ENCODE peak calls at places on chromosomes 2 and 18, in eight cellular contexts. One of them, this sample, is unnamed.

GRCh38 chr18:62279561-62279960 is 45.5 kb upstream of the TNFRSF11A start:
- DNase-seq in AG04450: no peak
- DNase-seq in psoas muscle: no peak
- DNase-seq in nephron progenitor cell: no peak
- DNase-seq in right lobe of liver: no peak
- DNase-seq in spleen: no peak
- DNase-seq in coronary artery: no peak
- DNase-seq in Panc1: no peak
- DNase-seq in this sample: no peak

GRCh38 chr2:29573147-29573546 is 348.2 kb downstream of the ALK start:
- DNase-seq in AG04450: no peak
- DNase-seq in psoas muscle: no peak
- DNase-seq in nephron progenitor cell: no peak
- DNase-seq in right lobe of liver: no peak
- DNase-seq in spleen: no peak
- DNase-seq in coronary artery: no peak
- DNase-seq in Panc1: no peak
- DNase-seq in this sample: no peak

GRCh38 chr2:175837046-175837445 is 165.0 kb downstream of the LNPK start:
- DNase-seq in AG04450: peak; percentile 77
- DNase-seq in psoas muscle: no peak
- DNase-seq in nephron progenitor cell: no peak
- DNase-seq in right lobe of liver: no peak
- DNase-seq in spleen: no peak
- DNase-seq in coronary artery: no peak
- DNase-seq in Panc1: no peak
- DNase-seq in this sample: no peak

GRCh38 chr2:81050580-81050979 is 746.0 kb upstream of the LRRTM1 start:
- DNase-seq in AG04450: no peak
- DNase-seq in psoas muscle: no peak
- DNase-seq in nephron progenitor cell: no peak
- DNase-seq in right lobe of liver: no peak
- DNase-seq in spleen: no peak
- DNase-seq in coronary artery: no peak
- DNase-seq in Panc1: no peak
- DNase-seq in this sample: no peak

GRCh38 chr2:45134014-45134413 is 124.8 kb upstream of the SIX2 start:
- DNase-seq in AG04450: no peak
- DNase-seq in psoas muscle: no peak
- DNase-seq in nephron progenitor cell: no peak
- DNase-seq in right lobe of liver: no peak
- DNase-seq in spleen: no peak
- DNase-seq in coronary artery: no peak
- DNase-seq in Panc1: no peak
- DNase-seq in this sample: no peak

GRCh38 chr2:77387324-77387723 is 134.9 kb downstream of the LRRTM4 start:
- DNase-seq in AG04450: no peak
- DNase-seq in psoas muscle: no peak
- DNase-seq in nephron progenitor cell: no peak
- DNase-seq in right lobe of liver: no peak
- DNase-seq in spleen: no peak
- DNase-seq in coronary artery: no peak
- DNase-seq in Panc1: no peak
- DNase-seq in this sample: no peak

GRCh38 chr2:217805679-217806479 is 196.9 kb downstream of the TNS1 start:
- DNase-seq in AG04450: no peak
- DNase-seq in psoas muscle: peak; percentile 72
- DNase-seq in nephron progenitor cell: no peak
- DNase-seq in right lobe of liver: no peak
- DNase-seq in spleen: peak; percentile 66
- DNase-seq in coronary artery: no peak
- DNase-seq in Panc1: no peak
- DNase-seq in this sample: no peak

GRCh38 chr2:41711736-41712135 is 336.1 kb upstream of the PKDCC start:
- DNase-seq in AG04450: no peak
- DNase-seq in psoas muscle: no peak
- DNase-seq in nephron progenitor cell: no peak
- DNase-seq in right lobe of liver: no peak
- DNase-seq in spleen: no peak
- DNase-seq in coronary artery: no peak
- DNase-seq in Panc1: no peak
- DNase-seq in this sample: no peak

GRCh38 chr2:96531366-96531765 is 5.2 kb upstream of the ARID5A start:
- DNase-seq in AG04450: no peak
- DNase-seq in psoas muscle: peak; percentile 60
- DNase-seq in nephron progenitor cell: no peak
- DNase-seq in right lobe of liver: no peak
- DNase-seq in spleen: no peak
- DNase-seq in coronary artery: peak; percentile 77
- DNase-seq in Panc1: no peak
- DNase-seq in this sample: no peak

GRCh38 chr18:63520053-63520452 is 22.1 kb upstream of the SERPINB12 start:
- DNase-seq in AG04450: no peak
- DNase-seq in psoas muscle: no peak
- DNase-seq in nephron progenitor cell: no peak
- DNase-seq in right lobe of liver: no peak
- DNase-seq in spleen: no peak
- DNase-seq in coronary artery: no peak
- DNase-seq in Panc1: no peak
- DNase-seq in this sample: no peak

GRCh38 chr18:5122270-5122669 is 74.8 kb downstream of the AKAIN1 start:
- DNase-seq in AG04450: no peak
- DNase-seq in psoas muscle: no peak
- DNase-seq in nephron progenitor cell: no peak
- DNase-seq in right lobe of liver: no peak
- DNase-seq in spleen: no peak
- DNase-seq in coronary artery: no peak
- DNase-seq in Panc1: no peak
- DNase-seq in this sample: no peak

GRCh38 chr18:54641734-54642133 is 50.7 kb downstream of the DYNAP start:
- DNase-seq in AG04450: no peak
- DNase-seq in psoas muscle: no peak
- DNase-seq in nephron progenitor cell: no peak
- DNase-seq in right lobe of liver: no peak
- DNase-seq in spleen: no peak
- DNase-seq in coronary artery: no peak
- DNase-seq in Panc1: no peak
- DNase-seq in this sample: no peak

DNA sequence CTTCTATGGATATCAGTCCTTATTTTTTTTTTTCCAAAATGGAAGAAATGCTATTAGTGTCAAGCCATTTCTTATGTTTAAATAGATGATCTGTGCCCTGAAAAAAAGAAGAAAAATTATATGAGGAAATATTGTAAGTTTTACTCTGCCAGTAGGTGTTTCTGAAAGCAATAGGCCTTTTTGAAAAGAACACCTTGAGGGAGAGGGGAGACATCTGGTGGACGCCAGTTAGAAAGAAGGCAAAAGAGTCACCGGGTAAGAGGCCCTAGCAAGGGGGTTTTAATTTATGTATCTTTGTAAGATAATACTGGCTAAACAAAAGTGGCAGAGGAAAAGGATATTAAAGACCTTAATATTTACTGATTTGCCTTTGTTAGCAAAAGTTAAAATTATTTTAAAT is 56.1 kb downstream of the DYNAP start:
- DNase-seq in AG04450: no peak
- DNase-seq in psoas muscle: no peak
- DNase-seq in nephron progenitor cell: peak; percentile 17
- DNase-seq in right lobe of liver: no peak
- DNase-seq in spleen: no peak
- DNase-seq in coronary artery: no peak
- DNase-seq in Panc1: no peak
- DNase-seq in this sample: no peak
- TF ChIP-seq CTCF in AG04450: peak; percentile 26
- TF ChIP-seq CTCF in psoas muscle: no peak
- TF ChIP-seq CTCF in nephron progenitor cell: peak; percentile 42
- TF ChIP-seq CTCF in right lobe of liver: peak; percentile 52
- TF ChIP-seq CTCF in spleen: no peak
- TF ChIP-seq CTCF in coronary artery: no peak
- TF ChIP-seq CTCF in Panc1: peak; percentile 30
- TF ChIP-seq CTCF in this sample: no peak

GRCh38 chr2:189685540-189686229 is 11.2 kb downstream of the ANKAR start:
- DNase-seq in AG04450: peak; percentile 32
- DNase-seq in psoas muscle: no peak
- DNase-seq in nephron progenitor cell: no peak
- DNase-seq in right lobe of liver: no peak
- DNase-seq in spleen: no peak
- DNase-seq in coronary artery: no peak
- DNase-seq in Panc1: no peak
- DNase-seq in this sample: no peak

GRCh38 chr2:189683348-189683747 is 8.9 kb downstream of the ANKAR start:
- DNase-seq in AG04450: no peak
- DNase-seq in psoas muscle: no peak
- DNase-seq in nephron progenitor cell: no peak
- DNase-seq in right lobe of liver: no peak
- DNase-seq in spleen: no peak
- DNase-seq in coronary artery: no peak
- DNase-seq in Panc1: no peak
- DNase-seq in this sample: no peak

GRCh38 chr2:189681203-189681602 is 6.7 kb downstream of the ANKAR start:
- DNase-seq in AG04450: no peak
- DNase-seq in psoas muscle: no peak
- DNase-seq in nephron progenitor cell: no peak
- DNase-seq in right lobe of liver: no peak
- DNase-seq in spleen: no peak
- DNase-seq in coronary artery: no peak
- DNase-seq in Panc1: no peak
- DNase-seq in this sample: no peak

GRCh38 chr2:189679224-189679623 is 4.8 kb downstream of the ANKAR start:
- DNase-seq in AG04450: no peak
- DNase-seq in psoas muscle: no peak
- DNase-seq in nephron progenitor cell: no peak
- DNase-seq in right lobe of liver: no peak
- DNase-seq in spleen: no peak
- DNase-seq in coronary artery: no peak
- DNase-seq in Panc1: no peak
- DNase-seq in this sample: no peak

GRCh38 chr2:189681903-189682302 is 7.4 kb downstream of the ANKAR start:
- DNase-seq in AG04450: no peak
- DNase-seq in psoas muscle: no peak
- DNase-seq in nephron progenitor cell: no peak
- DNase-seq in right lobe of liver: no peak
- DNase-seq in spleen: no peak
- DNase-seq in coronary artery: no peak
- DNase-seq in Panc1: no peak
- DNase-seq in this sample: no peak
- TF ChIP-seq CTCF in AG04450: no peak
- TF ChIP-seq CTCF in psoas muscle: no peak
- TF ChIP-seq CTCF in nephron progenitor cell: no peak
- TF ChIP-seq CTCF in right lobe of liver: no peak
- TF ChIP-seq CTCF in spleen: no peak
- TF ChIP-seq CTCF in coronary artery: no peak
- TF ChIP-seq CTCF in Panc1: no peak
- TF ChIP-seq CTCF in this sample: no peak

GRCh38 chr2:111883661-111884591 is at the start of gene ANAPC1:
- DNase-seq in AG04450: peak; percentile 27
- DNase-seq in psoas muscle: peak; percentile 90
- DNase-seq in nephron progenitor cell: peak; percentile 88
- DNase-seq in right lobe of liver: peak; percentile 88
- DNase-seq in spleen: peak; percentile 96
- DNase-seq in coronary artery: peak; percentile 83
- DNase-seq in Panc1: peak; percentile 68
- DNase-seq in this sample: peak; percentile 93

GRCh38 chr2:111884592-111884964 is 585 bp upstream of the ANAPC1 start:
- DNase-seq in AG04450: no peak
- DNase-seq in psoas muscle: no peak
- DNase-seq in nephron progenitor cell: no peak
- DNase-seq in right lobe of liver: no peak
- DNase-seq in spleen: no peak
- DNase-seq in coronary artery: no peak
- DNase-seq in Panc1: no peak
- DNase-seq in this sample: no peak
- TF ChIP-seq CTCF in AG04450: no peak
- TF ChIP-seq CTCF in psoas muscle: no peak
- TF ChIP-seq CTCF in nephron progenitor cell: no peak
- TF ChIP-seq CTCF in right lobe of liver: no peak
- TF ChIP-seq CTCF in spleen: no peak
- TF ChIP-seq CTCF in coronary artery: no peak
- TF ChIP-seq CTCF in Panc1: no peak
- TF ChIP-seq CTCF in this sample: no peak

GRCh38 chr2:129892773-129893172 is 86.7 kb upstream of the RAB6C start:
- DNase-seq in AG04450: no peak
- DNase-seq in psoas muscle: no peak
- DNase-seq in nephron progenitor cell: no peak
- DNase-seq in right lobe of liver: no peak
- DNase-seq in spleen: no peak
- DNase-seq in coronary artery: peak; percentile 56
- DNase-seq in Panc1: no peak
- DNase-seq in this sample: no peak

GRCh38 chr2:129893244-129893643 is 86.2 kb upstream of the RAB6C start:
- DNase-seq in AG04450: no peak
- DNase-seq in psoas muscle: no peak
- DNase-seq in nephron progenitor cell: no peak
- DNase-seq in right lobe of liver: no peak
- DNase-seq in spleen: no peak
- DNase-seq in coronary artery: peak; percentile 33
- DNase-seq in Panc1: no peak
- DNase-seq in this sample: no peak

GRCh38 chr2:129892360-129892759 is 87.1 kb upstream of the RAB6C start:
- DNase-seq in AG04450: no peak
- DNase-seq in psoas muscle: no peak
- DNase-seq in nephron progenitor cell: no peak
- DNase-seq in right lobe of liver: no peak
- DNase-seq in spleen: no peak
- DNase-seq in coronary artery: peak; percentile 40
- DNase-seq in Panc1: no peak
- DNase-seq in this sample: no peak

GRCh38 chr2:129888896-129889295 is 90.6 kb upstream of the RAB6C start:
- DNase-seq in AG04450: no peak
- DNase-seq in psoas muscle: no peak
- DNase-seq in nephron progenitor cell: no peak
- DNase-seq in right lobe of liver: no peak
- DNase-seq in spleen: peak; percentile 35
- DNase-seq in coronary artery: peak; percentile 36
- DNase-seq in Panc1: no peak
- DNase-seq in this sample: no peak

DNA sequence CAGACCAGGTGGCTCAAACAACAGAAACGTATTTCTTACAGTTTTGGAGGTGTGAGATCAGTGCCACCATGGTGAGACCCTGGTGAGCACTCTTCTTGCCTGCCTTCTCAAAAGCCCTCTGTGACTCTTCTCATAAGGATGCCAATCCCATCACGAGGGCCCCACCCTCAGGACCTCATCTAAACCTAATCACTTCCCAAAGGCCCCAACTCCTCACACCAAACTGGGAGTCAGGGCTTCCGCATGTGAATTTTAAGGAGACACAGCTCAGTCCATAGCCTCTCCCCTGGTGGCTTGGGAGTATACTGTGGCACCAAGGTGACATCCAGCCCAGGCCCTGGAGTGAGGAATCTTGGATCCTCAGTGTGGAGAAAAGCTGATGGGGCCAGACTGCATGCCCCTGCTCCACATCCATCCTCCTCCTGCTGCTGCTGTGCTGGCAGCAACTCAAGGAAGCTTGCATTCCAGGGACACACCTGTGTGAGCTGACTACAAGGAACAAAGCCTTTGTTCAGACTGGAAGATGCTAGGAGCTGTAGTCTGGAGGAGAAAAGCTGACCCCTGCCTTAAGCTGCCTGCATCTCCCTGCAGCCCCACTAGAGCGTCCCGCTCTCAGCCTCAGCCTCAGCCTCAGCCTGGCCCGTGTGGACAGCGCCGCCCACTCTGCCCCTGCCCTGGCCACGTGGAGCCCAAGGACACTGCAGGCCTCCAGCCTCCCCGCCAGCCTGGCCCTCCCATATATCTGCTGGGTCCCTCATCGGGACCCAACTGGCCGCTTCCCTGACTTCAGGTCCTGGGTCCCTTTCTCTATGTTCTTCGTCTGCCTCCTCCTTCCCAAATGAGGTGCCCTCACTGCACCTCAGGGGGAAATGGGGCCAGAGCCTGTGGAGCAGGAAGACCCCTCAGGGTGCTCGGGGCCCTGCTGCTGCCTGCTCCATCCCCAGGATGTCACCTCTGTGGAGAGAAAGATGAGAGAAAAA is 87.8 kb upstream of the RAB6C start:
- DNase-seq in AG04450: no peak
- DNase-seq in psoas muscle: no peak
- DNase-seq in nephron progenitor cell: no peak
- DNase-seq in right lobe of liver: no peak
- DNase-seq in spleen: no peak
- DNase-seq in coronary artery: peak; percentile 55
- DNase-seq in Panc1: no peak
- DNase-seq in this sample: no peak
- TF ChIP-seq CTCF in AG04450: no peak
- TF ChIP-seq CTCF in psoas muscle: no peak
- TF ChIP-seq CTCF in nephron progenitor cell: no peak
- TF ChIP-seq CTCF in right lobe of liver: no peak
- TF ChIP-seq CTCF in spleen: no peak
- TF ChIP-seq CTCF in coronary artery: no peak
- TF ChIP-seq CTCF in Panc1: no peak
- TF ChIP-seq CTCF in this sample: no peak

This sample was measured in esophagus muscularis mucosa.